ENCODE peak calls at places on chromosomes 16 and 17, in nine cellular contexts. One of them, this sample, is unnamed.

GRCh38 chr17:11369570-11369969 is 128.6 kb downstream of the SHISA6 start:
- DNase-seq in left cardiac atrium: no peak
- DNase-seq in EL: no peak
- DNase-seq in fibroblast of lung: no peak
- DNase-seq in NCI-H774: no peak
- DNase-seq in stimulated activated CD8-positive, alpha-beta memory T cell treated with anti-CD3 and anti-CD28 coated beads, Interleukin-4, amount 100 ng/mL, for 24 hours: no peak
- DNase-seq in stimulated activated CD4-positive, alpha-beta T cell treated with anti-CD3 and anti-CD28 coated beads, Interleukin-12 subunit alpha, Interleukin-12 subunit beta, amount 100 ng/mL, for 4 hours: no peak
- DNase-seq in HEK293T: no peak
- DNase-seq in colonic mucosa: no peak
- DNase-seq in this sample: no peak

GRCh38 chr16:27448531-27449433 is 46.8 kb downstream of the IL21R start:
- DNase-seq in HEK293T: no peak
- DNase-seq in left cardiac atrium: no peak
- DNase-seq in EL: no peak
- DNase-seq in NCI-H774: no peak
- DNase-seq in stimulated activated CD4-positive, alpha-beta T cell treated with anti-CD3 and anti-CD28 coated beads, Interleukin-12 subunit alpha, Interleukin-12 subunit beta, amount 100 ng/mL, for 4 hours: no peak
- DNase-seq in stimulated activated CD8-positive, alpha-beta memory T cell treated with anti-CD3 and anti-CD28 coated beads, Interleukin-4, amount 100 ng/mL, for 24 hours: no peak
- DNase-seq in fibroblast of lung: no peak
- DNase-seq in colonic mucosa: no peak
- DNase-seq in this sample: no peak

GRCh38 chr17:29778936-29779811 is 150.9 kb downstream of the SSH2 start:
- DNase-seq in left cardiac atrium: peak
- DNase-seq in HEK293T: peak
- DNase-seq in stimulated activated CD8-positive, alpha-beta memory T cell treated with anti-CD3 and anti-CD28 coated beads, Interleukin-4, amount 100 ng/mL, for 24 hours: peak
- DNase-seq in stimulated activated CD4-positive, alpha-beta T cell treated with anti-CD3 and anti-CD28 coated beads, Interleukin-12 subunit alpha, Interleukin-12 subunit beta, amount 100 ng/mL, for 4 hours: peak
- DNase-seq in colonic mucosa: peak
- DNase-seq in EL: peak
- DNase-seq in fibroblast of lung: peak
- DNase-seq in NCI-H774: no peak
- DNase-seq in this sample: peak

GRCh38 chr17:6450926-6451717 is 6.9 kb downstream of the PIMREG start:
- DNase-seq in HEK293T: no peak
- DNase-seq in stimulated activated CD8-positive, alpha-beta memory T cell treated with anti-CD3 and anti-CD28 coated beads, Interleukin-4, amount 100 ng/mL, for 24 hours: no peak
- DNase-seq in fibroblast of lung: peak
- DNase-seq in NCI-H774: no peak
- DNase-seq in EL: no peak
- DNase-seq in left cardiac atrium: no peak
- DNase-seq in stimulated activated CD4-positive, alpha-beta T cell treated with anti-CD3 and anti-CD28 coated beads, Interleukin-12 subunit alpha, Interleukin-12 subunit beta, amount 100 ng/mL, for 4 hours: no peak
- DNase-seq in colonic mucosa: no peak
- DNase-seq in this sample: no peak

GRCh38 chr16:14491831-14492529 is 138.1 kb downstream of the PARN start:
- DNase-seq in left cardiac atrium: no peak
- DNase-seq in NCI-H774: no peak
- DNase-seq in stimulated activated CD4-positive, alpha-beta T cell treated with anti-CD3 and anti-CD28 coated beads, Interleukin-12 subunit alpha, Interleukin-12 subunit beta, amount 100 ng/mL, for 4 hours: no peak
- DNase-seq in stimulated activated CD8-positive, alpha-beta memory T cell treated with anti-CD3 and anti-CD28 coated beads, Interleukin-4, amount 100 ng/mL, for 24 hours: no peak
- DNase-seq in fibroblast of lung: no peak
- DNase-seq in colonic mucosa: no peak
- DNase-seq in HEK293T: no peak
- DNase-seq in EL: no peak
- DNase-seq in this sample: no peak

GRCh38 chr17:19448341-19449268 is 37.6 kb downstream of the RNF112 start:
- DNase-seq in left cardiac atrium: no peak
- DNase-seq in NCI-H774: no peak
- DNase-seq in EL: peak
- DNase-seq in fibroblast of lung: peak
- DNase-seq in colonic mucosa: no peak
- DNase-seq in stimulated activated CD8-positive, alpha-beta memory T cell treated with anti-CD3 and anti-CD28 coated beads, Interleukin-4, amount 100 ng/mL, for 24 hours: no peak
- DNase-seq in stimulated activated CD4-positive, alpha-beta T cell treated with anti-CD3 and anti-CD28 coated beads, Interleukin-12 subunit alpha, Interleukin-12 subunit beta, amount 100 ng/mL, for 4 hours: no peak
- DNase-seq in HEK293T: no peak
- DNase-seq in this sample: no peak

GRCh38 chr16:22152316-22152715 is 10.0 kb upstream of the SDR42E2 start:
- DNase-seq in NCI-H774: no peak
- DNase-seq in EL: no peak
- DNase-seq in colonic mucosa: no peak
- DNase-seq in stimulated activated CD4-positive, alpha-beta T cell treated with anti-CD3 and anti-CD28 coated beads, Interleukin-12 subunit alpha, Interleukin-12 subunit beta, amount 100 ng/mL, for 4 hours: no peak
- DNase-seq in fibroblast of lung: no peak
- DNase-seq in stimulated activated CD8-positive, alpha-beta memory T cell treated with anti-CD3 and anti-CD28 coated beads, Interleukin-4, amount 100 ng/mL, for 24 hours: no peak
- DNase-seq in left cardiac atrium: no peak
- DNase-seq in HEK293T: no peak
- DNase-seq in this sample: no peak

GRCh38 chr17:64110436-64111152 is 19.4 kb downstream of the ERN1 start:
- DNase-seq in EL: no peak
- DNase-seq in colonic mucosa: no peak
- DNase-seq in fibroblast of lung: no peak
- DNase-seq in NCI-H774: no peak
- DNase-seq in HEK293T: no peak
- DNase-seq in stimulated activated CD4-positive, alpha-beta T cell treated with anti-CD3 and anti-CD28 coated beads, Interleukin-12 subunit alpha, Interleukin-12 subunit beta, amount 100 ng/mL, for 4 hours: no peak
- DNase-seq in left cardiac atrium: peak
- DNase-seq in stimulated activated CD8-positive, alpha-beta memory T cell treated with anti-CD3 and anti-CD28 coated beads, Interleukin-4, amount 100 ng/mL, for 24 hours: no peak
- DNase-seq in this sample: no peak

GRCh38 chr16:85556456-85557082 is 56.6 kb upstream of the GSE1 start:
- DNase-seq in fibroblast of lung: no peak
- DNase-seq in NCI-H774: no peak
- DNase-seq in EL: peak
- DNase-seq in left cardiac atrium: peak
- DNase-seq in HEK293T: peak
- DNase-seq in stimulated activated CD4-positive, alpha-beta T cell treated with anti-CD3 and anti-CD28 coated beads, Interleukin-12 subunit alpha, Interleukin-12 subunit beta, amount 100 ng/mL, for 4 hours: peak
- DNase-seq in stimulated activated CD8-positive, alpha-beta memory T cell treated with anti-CD3 and anti-CD28 coated beads, Interleukin-4, amount 100 ng/mL, for 24 hours: peak
- DNase-seq in colonic mucosa: peak
- DNase-seq in this sample: no peak

GRCh38 chr17:47742319-47743181 is 9.5 kb downstream of the TBX21 start:
- DNase-seq in NCI-H774: no peak
- DNase-seq in stimulated activated CD4-positive, alpha-beta T cell treated with anti-CD3 and anti-CD28 coated beads, Interleukin-12 subunit alpha, Interleukin-12 subunit beta, amount 100 ng/mL, for 4 hours: no peak
- DNase-seq in left cardiac atrium: no peak
- DNase-seq in stimulated activated CD8-positive, alpha-beta memory T cell treated with anti-CD3 and anti-CD28 coated beads, Interleukin-4, amount 100 ng/mL, for 24 hours: no peak
- DNase-seq in HEK293T: peak
- DNase-seq in colonic mucosa: no peak
- DNase-seq in fibroblast of lung: no peak
- DNase-seq in EL: no peak
- DNase-seq in this sample: peak

GRCh38 chr16:16861546-16861945 is 482.6 kb downstream of the NPIPA7 start:
- DNase-seq in EL: peak
- DNase-seq in left cardiac atrium: peak
- DNase-seq in NCI-H774: peak
- DNase-seq in colonic mucosa: peak
- DNase-seq in stimulated activated CD8-positive, alpha-beta memory T cell treated with anti-CD3 and anti-CD28 coated beads, Interleukin-4, amount 100 ng/mL, for 24 hours: peak
- DNase-seq in HEK293T: peak
- DNase-seq in fibroblast of lung: peak
- DNase-seq in stimulated activated CD4-positive, alpha-beta T cell treated with anti-CD3 and anti-CD28 coated beads, Interleukin-12 subunit alpha, Interleukin-12 subunit beta, amount 100 ng/mL, for 4 hours: peak
- DNase-seq in this sample: peak

GRCh38 chr17:29931253-29931932 is 1.4 kb upstream of the SSH2 start:
- DNase-seq in fibroblast of lung: peak
- DNase-seq in stimulated activated CD4-positive, alpha-beta T cell treated with anti-CD3 and anti-CD28 coated beads, Interleukin-12 subunit alpha, Interleukin-12 subunit beta, amount 100 ng/mL, for 4 hours: peak
- DNase-seq in colonic mucosa: peak
- DNase-seq in NCI-H774: peak
- DNase-seq in left cardiac atrium: peak
- DNase-seq in HEK293T: peak
- DNase-seq in stimulated activated CD8-positive, alpha-beta memory T cell treated with anti-CD3 and anti-CD28 coated beads, Interleukin-4, amount 100 ng/mL, for 24 hours: peak
- DNase-seq in EL: peak
- DNase-seq in this sample: peak

GRCh38 chr16:76535-77272 is 1.3 kb upstream of the MPG start:
- DNase-seq in fibroblast of lung: peak
- DNase-seq in stimulated activated CD4-positive, alpha-beta T cell treated with anti-CD3 and anti-CD28 coated beads, Interleukin-12 subunit alpha, Interleukin-12 subunit beta, amount 100 ng/mL, for 4 hours: no peak
- DNase-seq in HEK293T: no peak
- DNase-seq in left cardiac atrium: peak
- DNase-seq in stimulated activated CD8-positive, alpha-beta memory T cell treated with anti-CD3 and anti-CD28 coated beads, Interleukin-4, amount 100 ng/mL, for 24 hours: no peak
- DNase-seq in colonic mucosa: peak
- DNase-seq in NCI-H774: no peak
- DNase-seq in EL: peak
- DNase-seq in this sample: no peak

GRCh38 chr16:1932050-1933028 is 10.7 kb downstream of the MSRB1 start:
- DNase-seq in stimulated activated CD8-positive, alpha-beta memory T cell treated with anti-CD3 and anti-CD28 coated beads, Interleukin-4, amount 100 ng/mL, for 24 hours: no peak
- DNase-seq in colonic mucosa: peak
- DNase-seq in fibroblast of lung: peak
- DNase-seq in stimulated activated CD4-positive, alpha-beta T cell treated with anti-CD3 and anti-CD28 coated beads, Interleukin-12 subunit alpha, Interleukin-12 subunit beta, amount 100 ng/mL, for 4 hours: no peak
- DNase-seq in EL: no peak
- DNase-seq in HEK293T: no peak
- DNase-seq in left cardiac atrium: no peak
- DNase-seq in NCI-H774: no peak
- DNase-seq in this sample: no peak

GRCh38 chr16:55871411-55872038 is 3.6 kb downstream of the CES5A start:
- DNase-seq in fibroblast of lung: no peak
- DNase-seq in colonic mucosa: no peak
- DNase-seq in stimulated activated CD8-positive, alpha-beta memory T cell treated with anti-CD3 and anti-CD28 coated beads, Interleukin-4, amount 100 ng/mL, for 24 hours: no peak
- DNase-seq in left cardiac atrium: no peak
- DNase-seq in HEK293T: no peak
- DNase-seq in EL: no peak
- DNase-seq in stimulated activated CD4-positive, alpha-beta T cell treated with anti-CD3 and anti-CD28 coated beads, Interleukin-12 subunit alpha, Interleukin-12 subunit beta, amount 100 ng/mL, for 4 hours: no peak
- DNase-seq in NCI-H774: no peak
- DNase-seq in this sample: no peak

GRCh38 chr17:2602597-2603017 is 9.2 kb downstream of the PAFAH1B1 start:
- DNase-seq in stimulated activated CD8-positive, alpha-beta memory T cell treated with anti-CD3 and anti-CD28 coated beads, Interleukin-4, amount 100 ng/mL, for 24 hours: no peak
- DNase-seq in NCI-H774: no peak
- DNase-seq in left cardiac atrium: no peak
- DNase-seq in stimulated activated CD4-positive, alpha-beta T cell treated with anti-CD3 and anti-CD28 coated beads, Interleukin-12 subunit alpha, Interleukin-12 subunit beta, amount 100 ng/mL, for 4 hours: no peak
- DNase-seq in fibroblast of lung: peak
- DNase-seq in colonic mucosa: no peak
- DNase-seq in EL: no peak
- DNase-seq in HEK293T: no peak
- DNase-seq in this sample: no peak

GRCh38 chr17:61065263-61065773 is 334.3 kb upstream of the TBX2 start:
- DNase-seq in colonic mucosa: no peak
- DNase-seq in HEK293T: peak
- DNase-seq in left cardiac atrium: no peak
- DNase-seq in fibroblast of lung: peak
- DNase-seq in NCI-H774: no peak
- DNase-seq in stimulated activated CD4-positive, alpha-beta T cell treated with anti-CD3 and anti-CD28 coated beads, Interleukin-12 subunit alpha, Interleukin-12 subunit beta, amount 100 ng/mL, for 4 hours: no peak
- DNase-seq in EL: peak
- DNase-seq in stimulated activated CD8-positive, alpha-beta memory T cell treated with anti-CD3 and anti-CD28 coated beads, Interleukin-4, amount 100 ng/mL, for 24 hours: no peak
- DNase-seq in this sample: no peak

GRCh38 chr16:80347900-80348299 is 192.9 kb upstream of the DYNLRB2 start:
- DNase-seq in stimulated activated CD8-positive, alpha-beta memory T cell treated with anti-CD3 and anti-CD28 coated beads, Interleukin-4, amount 100 ng/mL, for 24 hours: no peak
- DNase-seq in NCI-H774: no peak
- DNase-seq in EL: no peak
- DNase-seq in HEK293T: no peak
- DNase-seq in colonic mucosa: no peak
- DNase-seq in fibroblast of lung: peak
- DNase-seq in stimulated activated CD4-positive, alpha-beta T cell treated with anti-CD3 and anti-CD28 coated beads, Interleukin-12 subunit alpha, Interleukin-12 subunit beta, amount 100 ng/mL, for 4 hours: no peak
- DNase-seq in left cardiac atrium: peak
- DNase-seq in this sample: no peak

GRCh38 chr17:75589017-75589918 is 1.7 kb downstream of the MYO15B start:
- DNase-seq in NCI-H774: peak
- DNase-seq in fibroblast of lung: peak
- DNase-seq in EL: peak
- DNase-seq in colonic mucosa: peak
- DNase-seq in stimulated activated CD4-positive, alpha-beta T cell treated with anti-CD3 and anti-CD28 coated beads, Interleukin-12 subunit alpha, Interleukin-12 subunit beta, amount 100 ng/mL, for 4 hours: peak
- DNase-seq in stimulated activated CD8-positive, alpha-beta memory T cell treated with anti-CD3 and anti-CD28 coated beads, Interleukin-4, amount 100 ng/mL, for 24 hours: peak
- DNase-seq in HEK293T: peak
- DNase-seq in left cardiac atrium: peak
- DNase-seq in this sample: peak

GRCh38 chr17:79632432-79632735 is 21.5 kb upstream of the RBFOX3 start:
- DNase-seq in stimulated activated CD4-positive, alpha-beta T cell treated with anti-CD3 and anti-CD28 coated beads, Interleukin-12 subunit alpha, Interleukin-12 subunit beta, amount 100 ng/mL, for 4 hours: no peak
- DNase-seq in colonic mucosa: no peak
- DNase-seq in EL: no peak
- DNase-seq in HEK293T: no peak
- DNase-seq in NCI-H774: no peak
- DNase-seq in fibroblast of lung: no peak
- DNase-seq in stimulated activated CD8-positive, alpha-beta memory T cell treated with anti-CD3 and anti-CD28 coated beads, Interleukin-4, amount 100 ng/mL, for 24 hours: no peak
- DNase-seq in left cardiac atrium: peak
- DNase-seq in this sample: no peak

GRCh38 chr16:19926449-19927390 is 42.1 kb upstream of the GPRC5B start:
- DNase-seq in HEK293T: no peak
- DNase-seq in left cardiac atrium: no peak
- DNase-seq in EL: peak
- DNase-seq in fibroblast of lung: peak
- DNase-seq in stimulated activated CD4-positive, alpha-beta T cell treated with anti-CD3 and anti-CD28 coated beads, Interleukin-12 subunit alpha, Interleukin-12 subunit beta, amount 100 ng/mL, for 4 hours: no peak
- DNase-seq in stimulated activated CD8-positive, alpha-beta memory T cell treated with anti-CD3 and anti-CD28 coated beads, Interleukin-4, amount 100 ng/mL, for 24 hours: no peak
- DNase-seq in colonic mucosa: no peak
- DNase-seq in NCI-H774: no peak
- DNase-seq in this sample: no peak

GRCh38 chr17:50916708-50917417 is 50.7 kb upstream of the TOB1 start:
- DNase-seq in stimulated activated CD8-positive, alpha-beta memory T cell treated with anti-CD3 and anti-CD28 coated beads, Interleukin-4, amount 100 ng/mL, for 24 hours: no peak
- DNase-seq in NCI-H774: no peak
- DNase-seq in fibroblast of lung: no peak
- DNase-seq in left cardiac atrium: no peak
- DNase-seq in stimulated activated CD4-positive, alpha-beta T cell treated with anti-CD3 and anti-CD28 coated beads, Interleukin-12 subunit alpha, Interleukin-12 subunit beta, amount 100 ng/mL, for 4 hours: no peak
- DNase-seq in HEK293T: no peak
- DNase-seq in EL: no peak
- DNase-seq in colonic mucosa: no peak
- DNase-seq in this sample: no peak

GRCh38 chr17:79648181-79648831 is 37.5 kb upstream of the RBFOX3 start:
- DNase-seq in fibroblast of lung: no peak
- DNase-seq in left cardiac atrium: no peak
- DNase-seq in HEK293T: peak
- DNase-seq in colonic mucosa: peak
- DNase-seq in stimulated activated CD8-positive, alpha-beta memory T cell treated with anti-CD3 and anti-CD28 coated beads, Interleukin-4, amount 100 ng/mL, for 24 hours: no peak
- DNase-seq in NCI-H774: no peak
- DNase-seq in EL: no peak
- DNase-seq in stimulated activated CD4-positive, alpha-beta T cell treated with anti-CD3 and anti-CD28 coated beads, Interleukin-12 subunit alpha, Interleukin-12 subunit beta, amount 100 ng/mL, for 4 hours: no peak
- DNase-seq in this sample: no peak

GRCh38 chr17:77834170-77835115 is 124.1 kb upstream of the TNRC6C start:
- DNase-seq in stimulated activated CD4-positive, alpha-beta T cell treated with anti-CD3 and anti-CD28 coated beads, Interleukin-12 subunit alpha, Interleukin-12 subunit beta, amount 100 ng/mL, for 4 hours: peak
- DNase-seq in stimulated activated CD8-positive, alpha-beta memory T cell treated with anti-CD3 and anti-CD28 coated beads, Interleukin-4, amount 100 ng/mL, for 24 hours: peak
- DNase-seq in colonic mucosa: no peak
- DNase-seq in fibroblast of lung: peak
- DNase-seq in left cardiac atrium: peak
- DNase-seq in NCI-H774: no peak
- DNase-seq in HEK293T: peak
- DNase-seq in EL: peak
- DNase-seq in this sample: no peak

GRCh38 chr17:13770702-13771101 is 169.0 kb upstream of the HS3ST3A1 start:
- DNase-seq in HEK293T: no peak
- DNase-seq in NCI-H774: no peak
- DNase-seq in colonic mucosa: no peak
- DNase-seq in left cardiac atrium: no peak
- DNase-seq in stimulated activated CD4-positive, alpha-beta T cell treated with anti-CD3 and anti-CD28 coated beads, Interleukin-12 subunit alpha, Interleukin-12 subunit beta, amount 100 ng/mL, for 4 hours: no peak
- DNase-seq in stimulated activated CD8-positive, alpha-beta memory T cell treated with anti-CD3 and anti-CD28 coated beads, Interleukin-4, amount 100 ng/mL, for 24 hours: no peak
- DNase-seq in EL: no peak
- DNase-seq in fibroblast of lung: no peak
- DNase-seq in this sample: no peak

GRCh38 chr17:73482251-73482661 is 162.0 kb downstream of the SDK2 start:
- DNase-seq in NCI-H774: no peak
- DNase-seq in fibroblast of lung: no peak
- DNase-seq in HEK293T: no peak
- DNase-seq in EL: no peak
- DNase-seq in colonic mucosa: no peak
- DNase-seq in stimulated activated CD4-positive, alpha-beta T cell treated with anti-CD3 and anti-CD28 coated beads, Interleukin-12 subunit alpha, Interleukin-12 subunit beta, amount 100 ng/mL, for 4 hours: no peak
- DNase-seq in left cardiac atrium: no peak
- DNase-seq in stimulated activated CD8-positive, alpha-beta memory T cell treated with anti-CD3 and anti-CD28 coated beads, Interleukin-4, amount 100 ng/mL, for 24 hours: no peak
- DNase-seq in this sample: no peak

GRCh38 chr17:55883112-55883511 is 132.3 kb downstream of the PCTP start:
- DNase-seq in stimulated activated CD8-positive, alpha-beta memory T cell treated with anti-CD3 and anti-CD28 coated beads, Interleukin-4, amount 100 ng/mL, for 24 hours: no peak
- DNase-seq in colonic mucosa: no peak
- DNase-seq in HEK293T: peak
- DNase-seq in stimulated activated CD4-positive, alpha-beta T cell treated with anti-CD3 and anti-CD28 coated beads, Interleukin-12 subunit alpha, Interleukin-12 subunit beta, amount 100 ng/mL, for 4 hours: no peak
- DNase-seq in fibroblast of lung: no peak
- DNase-seq in left cardiac atrium: no peak
- DNase-seq in EL: peak
- DNase-seq in NCI-H774: no peak
- DNase-seq in this sample: no peak

GRCh38 chr17:81365601-81366585 is 29.4 kb upstream of the BAHCC1 start:
- DNase-seq in stimulated activated CD8-positive, alpha-beta memory T cell treated with anti-CD3 and anti-CD28 coated beads, Interleukin-4, amount 100 ng/mL, for 24 hours: no peak
- DNase-seq in stimulated activated CD4-positive, alpha-beta T cell treated with anti-CD3 and anti-CD28 coated beads, Interleukin-12 subunit alpha, Interleukin-12 subunit beta, amount 100 ng/mL, for 4 hours: no peak
- DNase-seq in HEK293T: no peak
- DNase-seq in left cardiac atrium: no peak
- DNase-seq in EL: no peak
- DNase-seq in colonic mucosa: peak
- DNase-seq in fibroblast of lung: peak
- DNase-seq in NCI-H774: peak
- DNase-seq in this sample: no peak

This sample was measured in neural crest cell.